ENCODE peak calls at places on chromosome 13, in nine cellular contexts. One of them, this sample, is unnamed.
A peak's percentile ranks its signal among the peaks of the same experiment; 100 is the strongest.

GRCh38 chr13:80305737-80306136 is 35.2 kb downstream of the SPRY2 start:
- DNase-seq in cardiac muscle cell: no peak
- DNase-seq in activated CD8-positive, alpha-beta T cell treated with anti-CD3 and anti-CD28 coated beads for 36 hours: no peak
- DNase-seq in upper lobe of right lung: no peak
- DNase-seq in nephron progenitor cell: no peak
- DNase-seq in ascending aorta: no peak
- DNase-seq in GM10248: no peak
- DNase-seq in body of pancreas: no peak
- DNase-seq in sigmoid colon: no peak
- DNase-seq in this sample: no peak

GRCh38 chr13:35923347-35923746 is 207.8 kb downstream of the DCLK1 start:
- DNase-seq in activated CD8-positive, alpha-beta T cell treated with anti-CD3 and anti-CD28 coated beads for 36 hours: no peak
- DNase-seq in body of pancreas: no peak
- DNase-seq in GM10248: no peak
- DNase-seq in nephron progenitor cell: no peak
- DNase-seq in upper lobe of right lung: no peak
- DNase-seq in ascending aorta: no peak
- DNase-seq in sigmoid colon: no peak
- DNase-seq in cardiac muscle cell: no peak
- DNase-seq in this sample: no peak

GRCh38 chr13:98918771-98919170 is 59.1 kb downstream of the DOCK9 start:
- DNase-seq in sigmoid colon: no peak
- DNase-seq in cardiac muscle cell: no peak
- DNase-seq in upper lobe of right lung: no peak
- DNase-seq in ascending aorta: no peak
- DNase-seq in activated CD8-positive, alpha-beta T cell treated with anti-CD3 and anti-CD28 coated beads for 36 hours: no peak
- DNase-seq in body of pancreas: no peak
- DNase-seq in GM10248: no peak
- DNase-seq in nephron progenitor cell: no peak
- DNase-seq in this sample: no peak

GRCh38 chr13:94431987-94432386 is 47.5 kb downstream of the DCT start:
- DNase-seq in cardiac muscle cell: no peak
- DNase-seq in nephron progenitor cell: no peak
- DNase-seq in ascending aorta: no peak
- DNase-seq in sigmoid colon: no peak
- DNase-seq in body of pancreas: no peak
- DNase-seq in activated CD8-positive, alpha-beta T cell treated with anti-CD3 and anti-CD28 coated beads for 36 hours: peak; percentile 46
- DNase-seq in GM10248: no peak
- DNase-seq in upper lobe of right lung: no peak
- DNase-seq in this sample: no peak

GRCh38 chr13:99425485-99426341 is 75.6 kb upstream of the TM9SF2 start:
- DNase-seq in activated CD8-positive, alpha-beta T cell treated with anti-CD3 and anti-CD28 coated beads for 36 hours: peak; percentile 88
- DNase-seq in upper lobe of right lung: no peak
- DNase-seq in ascending aorta: no peak
- DNase-seq in GM10248: peak; percentile 71
- DNase-seq in nephron progenitor cell: no peak
- DNase-seq in cardiac muscle cell: peak; percentile 46
- DNase-seq in body of pancreas: no peak
- DNase-seq in sigmoid colon: no peak
- DNase-seq in this sample: no peak

GRCh38 chr13:64397699-64398098 is 2832.4 kb downstream of the PCDH9 start:
- DNase-seq in ascending aorta: no peak
- DNase-seq in upper lobe of right lung: no peak
- DNase-seq in cardiac muscle cell: no peak
- DNase-seq in GM10248: no peak
- DNase-seq in sigmoid colon: no peak
- DNase-seq in body of pancreas: no peak
- DNase-seq in nephron progenitor cell: no peak
- DNase-seq in activated CD8-positive, alpha-beta T cell treated with anti-CD3 and anti-CD28 coated beads for 36 hours: no peak
- DNase-seq in this sample: no peak

GRCh38 chr13:100528353-100528752 is 60.2 kb downstream of the GGACT start:
- DNase-seq in body of pancreas: no peak
- DNase-seq in activated CD8-positive, alpha-beta T cell treated with anti-CD3 and anti-CD28 coated beads for 36 hours: no peak
- DNase-seq in GM10248: no peak
- DNase-seq in upper lobe of right lung: no peak
- DNase-seq in nephron progenitor cell: no peak
- DNase-seq in sigmoid colon: no peak
- DNase-seq in ascending aorta: no peak
- DNase-seq in cardiac muscle cell: no peak
- DNase-seq in this sample: no peak

GRCh38 chr13:32496574-32497160 is 41.9 kb downstream of the N4BP2L2 start:
- DNase-seq in sigmoid colon: no peak
- DNase-seq in ascending aorta: no peak
- DNase-seq in cardiac muscle cell: no peak
- DNase-seq in activated CD8-positive, alpha-beta T cell treated with anti-CD3 and anti-CD28 coated beads for 36 hours: no peak
- DNase-seq in nephron progenitor cell: no peak
- DNase-seq in body of pancreas: no peak
- DNase-seq in GM10248: no peak
- DNase-seq in upper lobe of right lung: no peak
- DNase-seq in this sample: no peak

GRCh38 chr13:94481966-94482365 is 2.5 kb upstream of the DCT start:
- DNase-seq in activated CD8-positive, alpha-beta T cell treated with anti-CD3 and anti-CD28 coated beads for 36 hours: no peak
- DNase-seq in GM10248: no peak
- DNase-seq in body of pancreas: no peak
- DNase-seq in sigmoid colon: no peak
- DNase-seq in upper lobe of right lung: no peak
- DNase-seq in ascending aorta: no peak
- DNase-seq in cardiac muscle cell: no peak
- DNase-seq in nephron progenitor cell: no peak
- DNase-seq in this sample: no peak

GRCh38 chr13:26020536-26021290 is 31.1 kb downstream of the SHISA2 start:
- DNase-seq in ascending aorta: no peak
- DNase-seq in upper lobe of right lung: no peak
- DNase-seq in body of pancreas: no peak
- DNase-seq in sigmoid colon: no peak
- DNase-seq in activated CD8-positive, alpha-beta T cell treated with anti-CD3 and anti-CD28 coated beads for 36 hours: no peak
- DNase-seq in nephron progenitor cell: no peak
- DNase-seq in GM10248: no peak
- DNase-seq in cardiac muscle cell: no peak
- DNase-seq in this sample: no peak

GRCh38 chr13:83890358-83890757 is 8.1 kb upstream of the SLITRK1 start:
- DNase-seq in cardiac muscle cell: no peak
- DNase-seq in GM10248: no peak
- DNase-seq in sigmoid colon: no peak
- DNase-seq in upper lobe of right lung: no peak
- DNase-seq in activated CD8-positive, alpha-beta T cell treated with anti-CD3 and anti-CD28 coated beads for 36 hours: no peak
- DNase-seq in ascending aorta: no peak
- DNase-seq in nephron progenitor cell: no peak
- DNase-seq in body of pancreas: no peak
- DNase-seq in this sample: no peak

GRCh38 chr13:114208134-114208533 is 26.6 kb upstream of the CDC16 start:
- DNase-seq in body of pancreas: no peak
- DNase-seq in ascending aorta: no peak
- DNase-seq in activated CD8-positive, alpha-beta T cell treated with anti-CD3 and anti-CD28 coated beads for 36 hours: no peak
- DNase-seq in nephron progenitor cell: no peak
- DNase-seq in cardiac muscle cell: no peak
- DNase-seq in upper lobe of right lung: no peak
- DNase-seq in sigmoid colon: no peak
- DNase-seq in GM10248: no peak
- DNase-seq in this sample: no peak

GRCh38 chr13:109874921-109875454 is 88.6 kb upstream of the IRS2 start:
- DNase-seq in body of pancreas: no peak
- DNase-seq in nephron progenitor cell: no peak
- DNase-seq in sigmoid colon: no peak
- DNase-seq in activated CD8-positive, alpha-beta T cell treated with anti-CD3 and anti-CD28 coated beads for 36 hours: no peak
- DNase-seq in upper lobe of right lung: no peak
- DNase-seq in cardiac muscle cell: no peak
- DNase-seq in GM10248: no peak
- DNase-seq in ascending aorta: no peak
- DNase-seq in this sample: no peak

GRCh38 chr13:36815069-36815468 is 4.0 kb upstream of the RFXAP start:
- DNase-seq in upper lobe of right lung: no peak
- DNase-seq in activated CD8-positive, alpha-beta T cell treated with anti-CD3 and anti-CD28 coated beads for 36 hours: peak; percentile 33
- DNase-seq in cardiac muscle cell: no peak
- DNase-seq in ascending aorta: no peak
- DNase-seq in nephron progenitor cell: no peak
- DNase-seq in GM10248: no peak
- DNase-seq in sigmoid colon: no peak
- DNase-seq in body of pancreas: no peak
- DNase-seq in this sample: no peak

GRCh38 chr13:99356216-99357089 is 49.3 kb upstream of the GPR183 start:
- DNase-seq in nephron progenitor cell: peak; percentile 34
- DNase-seq in upper lobe of right lung: no peak
- DNase-seq in cardiac muscle cell: no peak
- DNase-seq in GM10248: peak; percentile 75
- DNase-seq in activated CD8-positive, alpha-beta T cell treated with anti-CD3 and anti-CD28 coated beads for 36 hours: peak; percentile 71
- DNase-seq in body of pancreas: no peak
- DNase-seq in sigmoid colon: no peak
- DNase-seq in ascending aorta: no peak
- DNase-seq in this sample: no peak

DNA sequence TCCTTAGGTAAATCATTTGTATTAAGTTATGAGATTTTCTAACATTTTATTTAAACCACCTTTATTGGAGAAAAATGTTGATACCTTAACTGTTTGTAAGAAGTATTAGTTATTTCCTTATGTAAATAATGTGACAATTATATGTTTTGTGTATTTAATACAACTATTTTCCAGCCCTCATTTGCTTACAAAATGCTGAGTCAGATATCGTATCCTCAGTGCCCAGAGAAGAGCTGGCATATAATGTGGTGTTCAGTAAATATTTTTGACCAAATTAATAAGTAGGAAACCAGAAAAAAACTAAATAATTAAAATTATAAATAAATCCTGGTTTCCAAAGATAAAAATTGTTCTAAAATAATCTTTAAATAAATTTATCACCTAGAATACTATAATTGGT is 140.2 kb upstream of the PCDH17 start:
- DNase-seq in activated CD8-positive, alpha-beta T cell treated with anti-CD3 and anti-CD28 coated beads for 36 hours: no peak
- DNase-seq in cardiac muscle cell: no peak
- DNase-seq in ascending aorta: no peak
- DNase-seq in sigmoid colon: no peak
- DNase-seq in GM10248: no peak
- DNase-seq in body of pancreas: no peak
- DNase-seq in nephron progenitor cell: no peak
- DNase-seq in upper lobe of right lung: no peak
- DNase-seq in this sample: no peak
- TF ChIP-seq CTCF in activated CD8-positive, alpha-beta T cell treated with anti-CD3 and anti-CD28 coated beads for 36 hours: no peak
- TF ChIP-seq CTCF in cardiac muscle cell: no peak
- TF ChIP-seq CTCF in ascending aorta: no peak
- TF ChIP-seq CTCF in sigmoid colon: no peak
- TF ChIP-seq CTCF in GM10248: no peak
- TF ChIP-seq CTCF in body of pancreas: no peak
- TF ChIP-seq CTCF in nephron progenitor cell: no peak
- TF ChIP-seq CTCF in upper lobe of right lung: no peak
- TF ChIP-seq CTCF in this sample: no peak

GRCh38 chr13:46614582-46614981 is 61.6 kb downstream of the LRCH1 start:
- DNase-seq in GM10248: no peak
- DNase-seq in nephron progenitor cell: no peak
- DNase-seq in activated CD8-positive, alpha-beta T cell treated with anti-CD3 and anti-CD28 coated beads for 36 hours: no peak
- DNase-seq in cardiac muscle cell: no peak
- DNase-seq in upper lobe of right lung: no peak
- DNase-seq in sigmoid colon: no peak
- DNase-seq in ascending aorta: no peak
- DNase-seq in body of pancreas: no peak
- DNase-seq in this sample: no peak
- TF ChIP-seq CTCF in GM10248: no peak
- TF ChIP-seq CTCF in nephron progenitor cell: no peak
- TF ChIP-seq CTCF in activated CD8-positive, alpha-beta T cell treated with anti-CD3 and anti-CD28 coated beads for 36 hours: no peak
- TF ChIP-seq CTCF in cardiac muscle cell: peak; percentile 42
- TF ChIP-seq CTCF in upper lobe of right lung: no peak
- TF ChIP-seq CTCF in sigmoid colon: no peak
- TF ChIP-seq CTCF in ascending aorta: no peak
- TF ChIP-seq CTCF in body of pancreas: no peak
- TF ChIP-seq CTCF in this sample: no peak

GRCh38 chr13:103299079-103299478 is 232.9 kb upstream of the SLC10A2 start:
- DNase-seq in cardiac muscle cell: no peak
- DNase-seq in GM10248: no peak
- DNase-seq in sigmoid colon: no peak
- DNase-seq in upper lobe of right lung: no peak
- DNase-seq in body of pancreas: no peak
- DNase-seq in activated CD8-positive, alpha-beta T cell treated with anti-CD3 and anti-CD28 coated beads for 36 hours: no peak
- DNase-seq in nephron progenitor cell: no peak
- DNase-seq in ascending aorta: no peak
- DNase-seq in this sample: no peak
- TF ChIP-seq CTCF in cardiac muscle cell: no peak
- TF ChIP-seq CTCF in GM10248: no peak
- TF ChIP-seq CTCF in sigmoid colon: no peak
- TF ChIP-seq CTCF in upper lobe of right lung: no peak
- TF ChIP-seq CTCF in body of pancreas: no peak
- TF ChIP-seq CTCF in activated CD8-positive, alpha-beta T cell treated with anti-CD3 and anti-CD28 coated beads for 36 hours: no peak
- TF ChIP-seq CTCF in nephron progenitor cell: no peak
- TF ChIP-seq CTCF in ascending aorta: no peak
- TF ChIP-seq CTCF in this sample: no peak

DNA sequence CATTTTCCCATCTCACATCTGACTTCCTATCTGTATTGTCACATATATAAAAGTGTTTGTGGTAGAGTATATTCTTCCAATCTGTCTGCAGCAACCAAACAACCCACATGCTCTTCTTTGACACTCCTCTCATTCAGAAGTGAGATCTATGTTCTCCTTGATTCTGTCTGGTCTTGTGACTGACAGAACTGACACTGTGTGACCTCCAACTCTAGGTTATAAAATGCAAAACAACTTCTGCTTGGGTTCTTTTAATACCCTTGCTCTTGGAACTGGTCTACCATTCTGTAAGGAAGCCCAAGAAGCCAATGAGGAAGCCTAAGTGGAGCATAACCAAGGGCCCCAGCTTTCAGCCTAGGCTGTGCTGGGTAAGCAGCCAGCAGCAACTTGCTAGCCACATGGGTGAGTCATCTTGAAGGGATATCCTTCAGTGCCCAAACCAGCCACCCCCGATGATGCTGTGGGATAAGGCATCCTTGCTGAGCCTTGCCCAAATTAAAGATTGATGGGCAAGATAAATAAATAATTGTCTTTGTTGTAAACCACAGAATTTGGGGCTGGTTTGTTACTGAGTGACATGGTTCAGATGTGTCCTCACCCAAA is 18.4 kb upstream of the ITM2B start:
- DNase-seq in GM10248: no peak
- DNase-seq in cardiac muscle cell: no peak
- DNase-seq in body of pancreas: no peak
- DNase-seq in nephron progenitor cell: no peak
- DNase-seq in sigmoid colon: no peak
- DNase-seq in ascending aorta: no peak
- DNase-seq in activated CD8-positive, alpha-beta T cell treated with anti-CD3 and anti-CD28 coated beads for 36 hours: peak; percentile 59
- DNase-seq in upper lobe of right lung: no peak
- DNase-seq in this sample: no peak
- TF ChIP-seq CTCF in GM10248: no peak
- TF ChIP-seq CTCF in cardiac muscle cell: no peak
- TF ChIP-seq CTCF in body of pancreas: no peak
- TF ChIP-seq CTCF in nephron progenitor cell: no peak
- TF ChIP-seq CTCF in sigmoid colon: no peak
- TF ChIP-seq CTCF in ascending aorta: no peak
- TF ChIP-seq CTCF in activated CD8-positive, alpha-beta T cell treated with anti-CD3 and anti-CD28 coated beads for 36 hours: no peak
- TF ChIP-seq CTCF in upper lobe of right lung: no peak
- TF ChIP-seq CTCF in this sample: no peak

DNA sequence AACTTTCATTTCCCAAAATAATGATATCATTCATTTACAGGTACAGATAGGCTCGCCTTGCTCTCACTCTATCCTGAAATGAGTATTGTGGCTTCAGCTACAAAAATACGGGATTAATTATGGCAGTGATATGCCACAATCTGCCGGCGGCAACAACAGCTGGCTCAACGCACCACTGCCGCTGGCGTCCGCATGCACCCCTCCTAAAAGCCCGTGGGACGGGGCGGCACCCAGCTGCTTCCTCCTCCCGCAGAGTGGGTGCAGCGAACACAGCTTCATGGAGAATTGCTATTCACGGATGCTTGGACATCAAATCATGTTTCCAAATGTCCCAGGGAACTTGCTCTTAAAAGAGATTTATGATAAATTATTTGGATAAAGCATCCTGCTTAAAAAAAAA is 266.8 kb downstream of the TEX29 start:
- DNase-seq in activated CD8-positive, alpha-beta T cell treated with anti-CD3 and anti-CD28 coated beads for 36 hours: no peak
- DNase-seq in ascending aorta: no peak
- DNase-seq in GM10248: no peak
- DNase-seq in cardiac muscle cell: no peak
- DNase-seq in body of pancreas: no peak
- DNase-seq in upper lobe of right lung: no peak
- DNase-seq in sigmoid colon: no peak
- DNase-seq in nephron progenitor cell: no peak
- DNase-seq in this sample: no peak
- TF ChIP-seq CTCF in activated CD8-positive, alpha-beta T cell treated with anti-CD3 and anti-CD28 coated beads for 36 hours: no peak
- TF ChIP-seq CTCF in ascending aorta: no peak
- TF ChIP-seq CTCF in GM10248: no peak
- TF ChIP-seq CTCF in cardiac muscle cell: no peak
- TF ChIP-seq CTCF in body of pancreas: no peak
- TF ChIP-seq CTCF in upper lobe of right lung: no peak
- TF ChIP-seq CTCF in sigmoid colon: no peak
- TF ChIP-seq CTCF in nephron progenitor cell: no peak
- TF ChIP-seq CTCF in this sample: no peak

This sample was measured in glutamatergic neuron.